ENCODE peak calls at places on chromosomes 5 and 9, in nine cellular contexts. One of them, this sample, is unnamed.

GRCh38 chr5:129001831-129002626 is 36.7 kb downstream of the SLC27A6 start:
- DNase-seq in adipocyte: no peak
- DNase-seq in NCI-H345: no peak
- DNase-seq in HEK293T: no peak
- DNase-seq in HTR-8/SVneo: no peak
- DNase-seq in HFF-Myc: no peak
- DNase-seq in NCI-H2029 treated with DMSO at 0.1 percent for 48 hours: no peak
- DNase-seq in HT-29: no peak
- DNase-seq in stimulated activated CD8-positive, alpha-beta memory T cell treated with anti-CD3 and anti-CD28 coated beads, Interleukin-15, amount 100 ng/mL, for 1 hour: no peak
- DNase-seq in this sample: no peak

GRCh38 chr9:102483666-102484065 is 511.5 kb upstream of the CYLC2 start:
- DNase-seq in adipocyte: no peak
- DNase-seq in NCI-H345: no peak
- DNase-seq in HEK293T: no peak
- DNase-seq in HTR-8/SVneo: no peak
- DNase-seq in HFF-Myc: no peak
- DNase-seq in NCI-H2029 treated with DMSO at 0.1 percent for 48 hours: no peak
- DNase-seq in HT-29: no peak
- DNase-seq in stimulated activated CD8-positive, alpha-beta memory T cell treated with anti-CD3 and anti-CD28 coated beads, Interleukin-15, amount 100 ng/mL, for 1 hour: no peak
- DNase-seq in this sample: no peak

GRCh38 chr5:143105216-143105905 is 298.1 kb downstream of the NR3C1 start:
- DNase-seq in adipocyte: no peak
- DNase-seq in NCI-H345: no peak
- DNase-seq in HEK293T: no peak
- DNase-seq in HTR-8/SVneo: no peak
- DNase-seq in HFF-Myc: no peak
- DNase-seq in NCI-H2029 treated with DMSO at 0.1 percent for 48 hours: no peak
- DNase-seq in HT-29: no peak
- DNase-seq in stimulated activated CD8-positive, alpha-beta memory T cell treated with anti-CD3 and anti-CD28 coated beads, Interleukin-15, amount 100 ng/mL, for 1 hour: no peak
- DNase-seq in this sample: no peak

GRCh38 chr9:136232964-136233363 is 12.6 kb downstream of the QSOX2 start:
- DNase-seq in adipocyte: no peak
- DNase-seq in NCI-H345: no peak
- DNase-seq in HEK293T: no peak
- DNase-seq in HTR-8/SVneo: no peak
- DNase-seq in HFF-Myc: no peak
- DNase-seq in NCI-H2029 treated with DMSO at 0.1 percent for 48 hours: no peak
- DNase-seq in HT-29: peak
- DNase-seq in stimulated activated CD8-positive, alpha-beta memory T cell treated with anti-CD3 and anti-CD28 coated beads, Interleukin-15, amount 100 ng/mL, for 1 hour: no peak
- DNase-seq in this sample: peak

GRCh38 chr9:16705121-16705604 is 165.3 kb downstream of the BNC2 start:
- DNase-seq in adipocyte: peak
- DNase-seq in NCI-H345: peak
- DNase-seq in HEK293T: peak
- DNase-seq in HTR-8/SVneo: peak
- DNase-seq in HFF-Myc: peak
- DNase-seq in NCI-H2029 treated with DMSO at 0.1 percent for 48 hours: no peak
- DNase-seq in HT-29: no peak
- DNase-seq in stimulated activated CD8-positive, alpha-beta memory T cell treated with anti-CD3 and anti-CD28 coated beads, Interleukin-15, amount 100 ng/mL, for 1 hour: no peak
- DNase-seq in this sample: peak

GRCh38 chr5:39461007-39461682 is 36.4 kb upstream of the DAB2 start:
- DNase-seq in adipocyte: no peak
- DNase-seq in NCI-H345: no peak
- DNase-seq in HEK293T: no peak
- DNase-seq in HTR-8/SVneo: no peak
- DNase-seq in HFF-Myc: no peak
- DNase-seq in NCI-H2029 treated with DMSO at 0.1 percent for 48 hours: no peak
- DNase-seq in HT-29: no peak
- DNase-seq in stimulated activated CD8-positive, alpha-beta memory T cell treated with anti-CD3 and anti-CD28 coated beads, Interleukin-15, amount 100 ng/mL, for 1 hour: no peak
- DNase-seq in this sample: no peak

GRCh38 chr5:115333164-115333563 is 36.7 kb upstream of the CCDC112 start:
- DNase-seq in adipocyte: no peak
- DNase-seq in NCI-H345: no peak
- DNase-seq in HEK293T: no peak
- DNase-seq in HTR-8/SVneo: no peak
- DNase-seq in HFF-Myc: no peak
- DNase-seq in NCI-H2029 treated with DMSO at 0.1 percent for 48 hours: no peak
- DNase-seq in HT-29: no peak
- DNase-seq in stimulated activated CD8-positive, alpha-beta memory T cell treated with anti-CD3 and anti-CD28 coated beads, Interleukin-15, amount 100 ng/mL, for 1 hour: no peak
- DNase-seq in this sample: no peak

GRCh38 chr5:100566382-100567141 is 31.4 kb downstream of the FAM174A start:
- DNase-seq in adipocyte: no peak
- DNase-seq in NCI-H345: no peak
- DNase-seq in HEK293T: no peak
- DNase-seq in HTR-8/SVneo: no peak
- DNase-seq in HFF-Myc: no peak
- DNase-seq in NCI-H2029 treated with DMSO at 0.1 percent for 48 hours: no peak
- DNase-seq in HT-29: no peak
- DNase-seq in stimulated activated CD8-positive, alpha-beta memory T cell treated with anti-CD3 and anti-CD28 coated beads, Interleukin-15, amount 100 ng/mL, for 1 hour: no peak
- DNase-seq in this sample: no peak

GRCh38 chr9:22107202-22107601 is 98.1 kb upstream of the CDKN2B start:
- DNase-seq in adipocyte: peak
- DNase-seq in NCI-H345: no peak
- DNase-seq in HEK293T: no peak
- DNase-seq in HTR-8/SVneo: no peak
- DNase-seq in HFF-Myc: no peak
- DNase-seq in NCI-H2029 treated with DMSO at 0.1 percent for 48 hours: no peak
- DNase-seq in HT-29: no peak
- DNase-seq in stimulated activated CD8-positive, alpha-beta memory T cell treated with anti-CD3 and anti-CD28 coated beads, Interleukin-15, amount 100 ng/mL, for 1 hour: no peak
- DNase-seq in this sample: no peak

GRCh38 chr9:111866976-111867375 is 29.6 kb upstream of the UGCG start:
- DNase-seq in adipocyte: peak
- DNase-seq in NCI-H345: no peak
- DNase-seq in HEK293T: no peak
- DNase-seq in HTR-8/SVneo: peak
- DNase-seq in HFF-Myc: peak
- DNase-seq in NCI-H2029 treated with DMSO at 0.1 percent for 48 hours: no peak
- DNase-seq in HT-29: peak
- DNase-seq in stimulated activated CD8-positive, alpha-beta memory T cell treated with anti-CD3 and anti-CD28 coated beads, Interleukin-15, amount 100 ng/mL, for 1 hour: no peak
- DNase-seq in this sample: no peak

GRCh38 chr5:20985754-20986153 is 997.8 kb upstream of the CDH18 start:
- DNase-seq in adipocyte: no peak
- DNase-seq in NCI-H345: no peak
- DNase-seq in HEK293T: no peak
- DNase-seq in HTR-8/SVneo: no peak
- DNase-seq in HFF-Myc: no peak
- DNase-seq in NCI-H2029 treated with DMSO at 0.1 percent for 48 hours: no peak
- DNase-seq in HT-29: no peak
- DNase-seq in stimulated activated CD8-positive, alpha-beta memory T cell treated with anti-CD3 and anti-CD28 coated beads, Interleukin-15, amount 100 ng/mL, for 1 hour: no peak
- DNase-seq in this sample: no peak

GRCh38 chr9:89825648-89826047 is 220.8 kb downstream of the GADD45G start:
- DNase-seq in adipocyte: no peak
- DNase-seq in NCI-H345: no peak
- DNase-seq in HEK293T: no peak
- DNase-seq in HTR-8/SVneo: no peak
- DNase-seq in HFF-Myc: no peak
- DNase-seq in NCI-H2029 treated with DMSO at 0.1 percent for 48 hours: no peak
- DNase-seq in HT-29: no peak
- DNase-seq in stimulated activated CD8-positive, alpha-beta memory T cell treated with anti-CD3 and anti-CD28 coated beads, Interleukin-15, amount 100 ng/mL, for 1 hour: no peak
- DNase-seq in this sample: no peak

GRCh38 chr5:162503796-162504195 is 436.2 kb downstream of the GABRG2 start:
- DNase-seq in adipocyte: no peak
- DNase-seq in NCI-H345: no peak
- DNase-seq in HEK293T: no peak
- DNase-seq in HTR-8/SVneo: no peak
- DNase-seq in HFF-Myc: no peak
- DNase-seq in NCI-H2029 treated with DMSO at 0.1 percent for 48 hours: no peak
- DNase-seq in HT-29: no peak
- DNase-seq in stimulated activated CD8-positive, alpha-beta memory T cell treated with anti-CD3 and anti-CD28 coated beads, Interleukin-15, amount 100 ng/mL, for 1 hour: no peak
- DNase-seq in this sample: no peak

GRCh38 chr5:96115467-96115812 is 153.8 kb upstream of the ELL2 start:
- DNase-seq in adipocyte: no peak
- DNase-seq in NCI-H345: no peak
- DNase-seq in HEK293T: no peak
- DNase-seq in HTR-8/SVneo: no peak
- DNase-seq in HFF-Myc: no peak
- DNase-seq in NCI-H2029 treated with DMSO at 0.1 percent for 48 hours: no peak
- DNase-seq in HT-29: no peak
- DNase-seq in stimulated activated CD8-positive, alpha-beta memory T cell treated with anti-CD3 and anti-CD28 coated beads, Interleukin-15, amount 100 ng/mL, for 1 hour: no peak
- DNase-seq in this sample: no peak

GRCh38 chr9:84216151-84216550 is 124.4 kb downstream of the SLC28A3 start:
- DNase-seq in adipocyte: no peak
- DNase-seq in NCI-H345: no peak
- DNase-seq in HEK293T: no peak
- DNase-seq in HTR-8/SVneo: no peak
- DNase-seq in HFF-Myc: no peak
- DNase-seq in NCI-H2029 treated with DMSO at 0.1 percent for 48 hours: no peak
- DNase-seq in HT-29: no peak
- DNase-seq in stimulated activated CD8-positive, alpha-beta memory T cell treated with anti-CD3 and anti-CD28 coated beads, Interleukin-15, amount 100 ng/mL, for 1 hour: no peak
- DNase-seq in this sample: no peak

GRCh38 chr5:42377496-42377895 is 45.7 kb upstream of the GHR start:
- DNase-seq in adipocyte: no peak
- DNase-seq in NCI-H345: no peak
- DNase-seq in HEK293T: no peak
- DNase-seq in HTR-8/SVneo: no peak
- DNase-seq in HFF-Myc: no peak
- DNase-seq in NCI-H2029 treated with DMSO at 0.1 percent for 48 hours: no peak
- DNase-seq in HT-29: no peak
- DNase-seq in stimulated activated CD8-positive, alpha-beta memory T cell treated with anti-CD3 and anti-CD28 coated beads, Interleukin-15, amount 100 ng/mL, for 1 hour: no peak
- DNase-seq in this sample: no peak

GRCh38 chr9:36803951-36804350 is 230.1 kb downstream of the PAX5 start:
- DNase-seq in adipocyte: no peak
- DNase-seq in NCI-H345: no peak
- DNase-seq in HEK293T: no peak
- DNase-seq in HTR-8/SVneo: no peak
- DNase-seq in HFF-Myc: no peak
- DNase-seq in NCI-H2029 treated with DMSO at 0.1 percent for 48 hours: no peak
- DNase-seq in HT-29: no peak
- DNase-seq in stimulated activated CD8-positive, alpha-beta memory T cell treated with anti-CD3 and anti-CD28 coated beads, Interleukin-15, amount 100 ng/mL, for 1 hour: no peak
- DNase-seq in this sample: no peak

GRCh38 chr5:137791803-137792202 is 37.6 kb upstream of the HNRNPA0 start:
- DNase-seq in adipocyte: no peak
- DNase-seq in NCI-H345: no peak
- DNase-seq in HEK293T: no peak
- DNase-seq in HTR-8/SVneo: no peak
- DNase-seq in HFF-Myc: no peak
- DNase-seq in NCI-H2029 treated with DMSO at 0.1 percent for 48 hours: no peak
- DNase-seq in HT-29: no peak
- DNase-seq in stimulated activated CD8-positive, alpha-beta memory T cell treated with anti-CD3 and anti-CD28 coated beads, Interleukin-15, amount 100 ng/mL, for 1 hour: no peak
- DNase-seq in this sample: no peak

GRCh38 chr5:149439899-149440655 is 61.0 kb upstream of the IL17B start:
- DNase-seq in adipocyte: no peak
- DNase-seq in NCI-H345: no peak
- DNase-seq in HEK293T: peak
- DNase-seq in HTR-8/SVneo: no peak
- DNase-seq in HFF-Myc: no peak
- DNase-seq in NCI-H2029 treated with DMSO at 0.1 percent for 48 hours: no peak
- DNase-seq in HT-29: peak
- DNase-seq in stimulated activated CD8-positive, alpha-beta memory T cell treated with anti-CD3 and anti-CD28 coated beads, Interleukin-15, amount 100 ng/mL, for 1 hour: no peak
- DNase-seq in this sample: peak

GRCh38 chr5:73130811-73131210 is 10.4 kb downstream of the TMEM171 start:
- DNase-seq in adipocyte: no peak
- DNase-seq in NCI-H345: no peak
- DNase-seq in HEK293T: no peak
- DNase-seq in HTR-8/SVneo: no peak
- DNase-seq in HFF-Myc: no peak
- DNase-seq in NCI-H2029 treated with DMSO at 0.1 percent for 48 hours: no peak
- DNase-seq in HT-29: no peak
- DNase-seq in stimulated activated CD8-positive, alpha-beta memory T cell treated with anti-CD3 and anti-CD28 coated beads, Interleukin-15, amount 100 ng/mL, for 1 hour: no peak
- DNase-seq in this sample: no peak

GRCh38 chr9:27198175-27198574 is 89.2 kb downstream of the TEK start:
- DNase-seq in adipocyte: no peak
- DNase-seq in NCI-H345: no peak
- DNase-seq in HEK293T: no peak
- DNase-seq in HTR-8/SVneo: no peak
- DNase-seq in HFF-Myc: no peak
- DNase-seq in NCI-H2029 treated with DMSO at 0.1 percent for 48 hours: no peak
- DNase-seq in HT-29: peak
- DNase-seq in stimulated activated CD8-positive, alpha-beta memory T cell treated with anti-CD3 and anti-CD28 coated beads, Interleukin-15, amount 100 ng/mL, for 1 hour: no peak
- DNase-seq in this sample: no peak

GRCh38 chr5:74367931-74368330 is 272.6 kb downstream of the ENC1 start:
- DNase-seq in adipocyte: no peak
- DNase-seq in NCI-H345: no peak
- DNase-seq in HEK293T: no peak
- DNase-seq in HTR-8/SVneo: no peak
- DNase-seq in HFF-Myc: no peak
- DNase-seq in NCI-H2029 treated with DMSO at 0.1 percent for 48 hours: no peak
- DNase-seq in HT-29: no peak
- DNase-seq in stimulated activated CD8-positive, alpha-beta memory T cell treated with anti-CD3 and anti-CD28 coated beads, Interleukin-15, amount 100 ng/mL, for 1 hour: no peak
- DNase-seq in this sample: no peak

GRCh38 chr9:78775889-78776288 is 479.0 kb downstream of the PSAT1 start:
- DNase-seq in adipocyte: no peak
- DNase-seq in NCI-H345: no peak
- DNase-seq in HEK293T: no peak
- DNase-seq in HTR-8/SVneo: no peak
- DNase-seq in HFF-Myc: no peak
- DNase-seq in NCI-H2029 treated with DMSO at 0.1 percent for 48 hours: no peak
- DNase-seq in HT-29: no peak
- DNase-seq in stimulated activated CD8-positive, alpha-beta memory T cell treated with anti-CD3 and anti-CD28 coated beads, Interleukin-15, amount 100 ng/mL, for 1 hour: no peak
- DNase-seq in this sample: no peak

GRCh38 chr5:16784843-16785791 is 151.0 kb downstream of the MYO10 start:
- DNase-seq in adipocyte: no peak
- DNase-seq in NCI-H345: no peak
- DNase-seq in HEK293T: no peak
- DNase-seq in HTR-8/SVneo: no peak
- DNase-seq in HFF-Myc: no peak
- DNase-seq in NCI-H2029 treated with DMSO at 0.1 percent for 48 hours: no peak
- DNase-seq in HT-29: no peak
- DNase-seq in stimulated activated CD8-positive, alpha-beta memory T cell treated with anti-CD3 and anti-CD28 coated beads, Interleukin-15, amount 100 ng/mL, for 1 hour: no peak
- DNase-seq in this sample: no peak

GRCh38 chr5:177390363-177391300 is 6.4 kb downstream of the SLC34A1 start:
- DNase-seq in adipocyte: peak
- DNase-seq in NCI-H345: peak
- DNase-seq in HEK293T: peak
- DNase-seq in HTR-8/SVneo: peak
- DNase-seq in HFF-Myc: peak
- DNase-seq in NCI-H2029 treated with DMSO at 0.1 percent for 48 hours: peak
- DNase-seq in HT-29: peak
- DNase-seq in stimulated activated CD8-positive, alpha-beta memory T cell treated with anti-CD3 and anti-CD28 coated beads, Interleukin-15, amount 100 ng/mL, for 1 hour: peak
- DNase-seq in this sample: peak

GRCh38 chr5:158910782-158911692 is 188.7 kb downstream of the EBF1 start:
- DNase-seq in adipocyte: no peak
- DNase-seq in NCI-H345: no peak
- DNase-seq in HEK293T: no peak
- DNase-seq in HTR-8/SVneo: no peak
- DNase-seq in HFF-Myc: no peak
- DNase-seq in NCI-H2029 treated with DMSO at 0.1 percent for 48 hours: no peak
- DNase-seq in HT-29: no peak
- DNase-seq in stimulated activated CD8-positive, alpha-beta memory T cell treated with anti-CD3 and anti-CD28 coated beads, Interleukin-15, amount 100 ng/mL, for 1 hour: no peak
- DNase-seq in this sample: no peak

This sample was measured in DMS153.